ENCODE peak calls at places on chromosomes 3 and 15, in ten cellular contexts. R is astrocyte of the spinal cord, T is fibroblast of villous mesenchyme, O is HFFc6, A is ovary, K is WTC11, Q is GM23338, I is brain microvascular endothelial cell, V is A549, N is left lung. Y is an unnamed sample.

GRCh38 chr3:18378218-18378617 is 46.9 kb downstream of the SATB1 start:
- DNase-seq in R (no peak), A (no peak), V (no peak), N (no peak), I (no peak), O (no peak), T (no peak), Q (no peak), K (no peak), Y (no peak)

GRCh38 chr15:28459279-28459678 is 73.5 kb downstream of the GOLGA8G start:
- DNase-seq in O (no peak), T (no peak), A (no peak), R (peak), K (no peak), N (no peak), V (no peak), I (no peak), Q (no peak), Y (no peak)

GRCh38 chr3:186110975-186111974 is 2.4 kb upstream of the ETV5 start:
- DNase-seq in I (no peak), N (no peak), V (no peak), Q (no peak), A (no peak), O (no peak), R (no peak), K (no peak), T (no peak), Y (no peak)

GRCh38 chr3:187131981-187132380 is 7.3 kb downstream of the RPL39L start:
- DNase-seq in T (no peak), I (peak), K (no peak), R (no peak), V (no peak), Q (no peak), O (peak), A (no peak), N (no peak), Y (no peak)

GRCh38 chr15:69031013-69032001 is 16.8 kb downstream of the NOX5 start:
- DNase-seq in T (peak), A (no peak), V (peak), N (peak), Q (peak), I (peak), K (peak), R (peak), O (no peak), Y (peak)

GRCh38 chr15:71011503-71012155 is 103.6 kb upstream of the THSD4 start:
- DNase-seq in N (no peak), V (peak), T (peak), R (peak), A (no peak), O (peak), K (no peak), I (peak), Q (peak), Y (no peak)

GRCh38 chr3:143329567-143330164 is 210.1 kb downstream of the CHST2 start:
- DNase-seq in K (no peak), A (no peak), T (peak), R (peak), V (no peak), O (no peak), Q (no peak), N (peak), I (no peak), Y (no peak)

GRCh38 chr15:57283774-57284508 is 92.4 kb upstream of the CGNL1 start:
- DNase-seq in I (no peak), K (no peak), Q (no peak), T (peak), N (no peak), R (no peak), O (no peak), A (no peak), V (no peak), Y (no peak)

GRCh38 chr15:100925480-100925879 is 6.3 kb downstream of the LRRK1 start:
- DNase-seq in O (no peak), K (no peak), T (no peak), V (no peak), N (no peak), Q (no peak), I (no peak), A (no peak), R (no peak), Y (no peak)

GRCh38 chr3:110381992-110382391 is 689.6 kb upstream of the NECTIN3 start:
- DNase-seq in I (no peak), N (no peak), Q (no peak), A (no peak), O (no peak), T (no peak), V (no peak), K (no peak), R (no peak), Y (no peak)

GRCh38 chr3:46429671-46430070 is 22.6 kb downstream of the CCRL2 start:
- DNase-seq in V (no peak), K (no peak), O (no peak), Q (no peak), I (no peak), A (no peak), N (no peak), T (no peak), R (no peak), Y (no peak)

GRCh38 chr15:49273734-49274318 is 103.8 kb downstream of the GALK2 start:
- DNase-seq in R (no peak), N (no peak), O (no peak), A (no peak), V (no peak), T (peak), I (no peak), K (no peak), Q (no peak), Y (no peak)

GRCh38 chr15:41564286-41564959 is 5.4 kb downstream of the TYRO3 start:
- DNase-seq in V (no peak), Q (peak), I (no peak), N (no peak), R (peak), T (peak), O (no peak), K (peak), A (peak), Y (no peak)

GRCh38 chr15:30985081-30985531 is 6.3 kb downstream of the MTMR10 start:
- DNase-seq in N (no peak), R (peak), K (no peak), I (no peak), V (no peak), Q (no peak), T (peak), A (no peak), O (no peak), Y (no peak)

GRCh38 chr3:50515565-50516047 is 12.2 kb upstream of the CACNA2D2 start:
- DNase-seq in N (no peak), K (peak), A (peak), R (peak), V (no peak), T (no peak), O (no peak), Q (peak), I (peak), Y (peak)

GRCh38 chr3:188954590-188955208 is 217.1 kb upstream of the TPRG1 start:
- DNase-seq in T (peak), R (peak), I (peak), V (peak), N (peak), Q (peak), K (peak), A (peak), O (peak), Y (peak)

GRCh38 chr3:71039332-71039731 is 544.2 kb downstream of the FOXP1 start:
- DNase-seq in V (no peak), R (no peak), O (no peak), Q (no peak), K (no peak), N (no peak), T (no peak), A (no peak), I (no peak), Y (no peak)

GRCh38 chr15:41017051-41017735 is 63.9 kb downstream of the CHAC1 start:
- DNase-seq in I (no peak), R (peak), O (no peak), K (no peak), A (no peak), N (no peak), Q (no peak), T (no peak), V (no peak), Y (no peak)

GRCh38 chr3:131072845-131073244 is 46.2 kb downstream of the NEK11 start:
- DNase-seq in R (no peak), Q (no peak), V (no peak), A (no peak), N (no peak), I (peak), T (peak), O (peak), K (no peak), Y (no peak)

GRCh38 chr3:74613566-74613965 is 893 bp downstream of the CNTN3 start:
- DNase-seq in A (no peak), N (no peak), Q (peak), K (no peak), R (no peak), V (no peak), T (no peak), I (no peak), O (no peak), Y (no peak)

GRCh38 chr15:67945951-67946700 is 106.3 kb upstream of the RNU6-1 start:
- DNase-seq in A (no peak), R (peak), Q (peak), K (peak), T (peak), V (peak), O (peak), I (peak), N (no peak), Y (no peak)

GRCh38 chr15:91922701-91923279 is 69.3 kb downstream of the SLCO3A1 start:
- DNase-seq in I (no peak), K (no peak), Q (no peak), A (no peak), O (no peak), V (no peak), R (no peak), N (no peak), T (no peak), Y (no peak)

GRCh38 chr15:78944669-78945407 is at the start of gene CTSH:
- DNase-seq in A (peak), O (no peak), N (peak), T (peak), R (no peak), K (peak), I (no peak), Q (peak), V (peak), Y (peak)

GRCh38 chr3:182921665-182922355 is 58.5 kb downstream of the DCUN1D1 start:
- DNase-seq in R (peak), Q (no peak), T (peak), A (no peak), V (no peak), N (no peak), O (no peak), I (no peak), K (no peak), Y (no peak)

GRCh38 chr3:61194892-61195538 is 56.2 kb downstream of the FHIT start:
- DNase-seq in A (no peak), K (no peak), Q (no peak), T (no peak), I (no peak), R (no peak), V (no peak), N (no peak), O (no peak), Y (no peak)

GRCh38 chr15:28945626-28946215 is 59.9 kb downstream of the APBA2 start:
- DNase-seq in R (no peak), O (no peak), T (no peak), I (no peak), K (no peak), V (no peak), Q (no peak), N (no peak), A (no peak), Y (no peak)

GRCh38 chr3:12049675-12050074 is 45.5 kb downstream of the SYN2 start:
- DNase-seq in N (no peak), I (no peak), O (no peak), Q (peak), T (peak), K (no peak), R (peak), A (no peak), V (no peak), Y (no peak)

GRCh38 chr3:111321786-111322185 is 220.2 kb upstream of the CD96 start:
- DNase-seq in K (no peak), O (no peak), R (no peak), Q (no peak), T (no peak), V (no peak), I (no peak), N (no peak), A (no peak), Y (no peak)

GRCh38 chr3:4988815-4989648 is 9.8 kb downstream of the BHLHE40 start:
- DNase-seq in O (no peak), Q (no peak), N (no peak), K (no peak), I (no peak), A (peak), R (no peak), V (peak), T (peak), Y (no peak)

GRCh38 chr3:4985330-4986174 is 6.3 kb downstream of the BHLHE40 start:
- DNase-seq in N (no peak), A (peak), I (peak), Q (peak), T (peak), R (peak), K (no peak), V (peak), O (no peak), Y (no peak)

GRCh38 chr3:4986175-4986610 is 7.0 kb downstream of the BHLHE40 start:
- DNase-seq in O (no peak), N (no peak), I (peak), A (no peak), T (no peak), V (no peak), Q (no peak), R (no peak), K (no peak), Y (no peak)

GRCh38 chr3:4987374-4988296 is 8.4 kb downstream of the BHLHE40 start:
- DNase-seq in O (no peak), I (no peak), A (no peak), Q (no peak), N (no peak), V (no peak), K (no peak), R (no peak), T (no peak), Y (no peak)

GRCh38 chr3:4986611-4987373 is 7.6 kb downstream of the BHLHE40 start:
- DNase-seq in N (peak), I (peak), A (peak), R (peak), V (peak), Q (peak), O (peak), K (peak), T (peak), Y (peak)
- TF ChIP-seq CTCF in N (no peak), I (peak), A (no peak), R (no peak), V (no peak), Q (no peak), O (peak), K (no peak), T (peak), Y (no peak)

GRCh38 chr3:113623324-113623723 is 73.1 kb downstream of the USF3 start:
- DNase-seq in V (peak), T (peak), N (no peak), K (peak), R (no peak), O (no peak), A (no peak), Q (peak), I (no peak), Y (no peak)
- TF ChIP-seq CTCF in V (peak), T (peak), N (no peak), K (no peak), R (peak), O (peak), A (no peak), Q (peak), I (peak), Y (no peak)

GRCh38 chr3:58109752-58110151 is 101.0 kb downstream of the DNASE1L3 start:
- DNase-seq in Q (no peak), V (no peak), A (no peak), R (no peak), I (no peak), T (no peak), O (no peak), K (no peak), N (no peak), Y (no peak)
- TF ChIP-seq CTCF in Q (no peak), V (no peak), A (no peak), R (no peak), I (no peak), T (no peak), O (no peak), K (no peak), N (no peak), Y (no peak)

DNA sequence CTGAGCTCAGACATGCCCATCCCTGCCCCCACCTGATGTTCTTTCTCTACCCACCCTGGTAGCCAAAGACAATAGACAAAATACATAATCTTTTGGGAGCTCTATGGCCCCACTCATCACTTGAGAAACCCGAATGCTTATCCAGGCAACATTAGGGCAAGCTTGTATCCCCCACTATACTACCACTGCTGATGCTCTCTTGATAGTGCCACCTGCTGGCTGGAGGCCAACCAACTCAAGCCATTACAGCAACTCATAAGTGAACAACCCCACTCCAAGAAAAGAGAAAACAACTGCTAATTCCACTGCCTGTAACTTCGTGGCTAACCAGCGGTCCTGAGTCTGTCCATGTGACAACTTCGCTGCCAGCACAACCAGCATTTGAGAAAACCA is 342.5 kb upstream of the TGFBR2 start:
- DNase-seq in I (no peak), R (no peak), K (no peak), T (no peak), O (no peak), V (no peak), A (no peak), Q (no peak), N (no peak), Y (no peak)
- TF ChIP-seq CTCF in I (peak), R (no peak), K (no peak), T (no peak), O (no peak), V (no peak), A (no peak), Q (peak), N (no peak), Y (no peak)

GRCh38 chr3:22901684-22902083 is 301.4 kb upstream of the UBE2E2 start:
- DNase-seq in I (no peak), V (no peak), O (no peak), T (no peak), A (no peak), K (no peak), R (no peak), N (no peak), Q (peak), Y (no peak)
- TF ChIP-seq CTCF in I (no peak), V (no peak), O (no peak), T (no peak), A (no peak), K (no peak), R (no peak), N (no peak), Q (peak), Y (no peak)

GRCh38 chr15:93037341-93038063 is 51.5 kb downstream of the RGMA start:
- DNase-seq in N (peak), A (peak), I (peak), T (peak), K (peak), O (no peak), Q (no peak), V (no peak), R (peak), Y (peak)
- TF ChIP-seq CTCF in N (no peak), A (no peak), I (peak), T (no peak), K (no peak), O (no peak), Q (no peak), V (no peak), R (peak), Y (no peak)